ENCODE peak calls at places on chromosomes 3 and 15, in ten cellular contexts. One of them, this sample, is unnamed.

GRCh38 chr15:89809093-89809786 is 5.4 kb downstream of the ANPEP start:
- DNase-seq in activated CD4-positive, alpha-beta T cell treated with anti-CD3 and anti-CD28 coated beads, Interleukin-2, amount 10 ng/mL, durations not matched to agents 7 days and 5 days: no peak
- DNase-seq in effector memory CD8-positive, alpha-beta T cell: no peak
- DNase-seq in activated CD8-positive, alpha-beta memory T cell treated with anti-CD3 and anti-CD28 coated beads, Interleukin-2, amount 50 U/mL, for 48 hours: no peak
- DNase-seq in PC-3: no peak
- DNase-seq in cardiac fibroblast: peak
- DNase-seq in ovary: no peak
- DNase-seq in fibroblast of the conjunctiva: no peak
- DNase-seq in T-helper 2 cell: no peak
- DNase-seq in GM04504: no peak
- DNase-seq in this sample: no peak

GRCh38 chr3:65732060-65732933 is 306.4 kb downstream of the MAGI1 start:
- DNase-seq in fibroblast of the conjunctiva: peak
- DNase-seq in ovary: peak
- DNase-seq in GM04504: peak
- DNase-seq in activated CD8-positive, alpha-beta memory T cell treated with anti-CD3 and anti-CD28 coated beads, Interleukin-2, amount 50 U/mL, for 48 hours: no peak
- DNase-seq in activated CD4-positive, alpha-beta T cell treated with anti-CD3 and anti-CD28 coated beads, Interleukin-2, amount 10 ng/mL, durations not matched to agents 7 days and 5 days: peak
- DNase-seq in cardiac fibroblast: peak
- DNase-seq in T-helper 2 cell: no peak
- DNase-seq in effector memory CD8-positive, alpha-beta T cell: no peak
- DNase-seq in PC-3: peak
- DNase-seq in this sample: peak

GRCh38 chr15:43912208-43912607 is 85.4 kb downstream of the WDR76 start:
- DNase-seq in activated CD8-positive, alpha-beta memory T cell treated with anti-CD3 and anti-CD28 coated beads, Interleukin-2, amount 50 U/mL, for 48 hours: no peak
- DNase-seq in PC-3: no peak
- DNase-seq in ovary: no peak
- DNase-seq in activated CD4-positive, alpha-beta T cell treated with anti-CD3 and anti-CD28 coated beads, Interleukin-2, amount 10 ng/mL, durations not matched to agents 7 days and 5 days: no peak
- DNase-seq in T-helper 2 cell: no peak
- DNase-seq in effector memory CD8-positive, alpha-beta T cell: no peak
- DNase-seq in fibroblast of the conjunctiva: no peak
- DNase-seq in GM04504: no peak
- DNase-seq in cardiac fibroblast: no peak
- DNase-seq in this sample: no peak

GRCh38 chr15:68407886-68408500 is 24.0 kb downstream of the ITGA11 start:
- DNase-seq in effector memory CD8-positive, alpha-beta T cell: no peak
- DNase-seq in ovary: peak
- DNase-seq in activated CD8-positive, alpha-beta memory T cell treated with anti-CD3 and anti-CD28 coated beads, Interleukin-2, amount 50 U/mL, for 48 hours: peak
- DNase-seq in GM04504: no peak
- DNase-seq in cardiac fibroblast: no peak
- DNase-seq in PC-3: no peak
- DNase-seq in fibroblast of the conjunctiva: no peak
- DNase-seq in activated CD4-positive, alpha-beta T cell treated with anti-CD3 and anti-CD28 coated beads, Interleukin-2, amount 10 ng/mL, durations not matched to agents 7 days and 5 days: no peak
- DNase-seq in T-helper 2 cell: no peak
- DNase-seq in this sample: no peak

GRCh38 chr3:15681668-15682067 is 80.1 kb downstream of the BTD start:
- DNase-seq in T-helper 2 cell: no peak
- DNase-seq in effector memory CD8-positive, alpha-beta T cell: no peak
- DNase-seq in GM04504: no peak
- DNase-seq in fibroblast of the conjunctiva: no peak
- DNase-seq in cardiac fibroblast: no peak
- DNase-seq in ovary: no peak
- DNase-seq in activated CD4-positive, alpha-beta T cell treated with anti-CD3 and anti-CD28 coated beads, Interleukin-2, amount 10 ng/mL, durations not matched to agents 7 days and 5 days: no peak
- DNase-seq in activated CD8-positive, alpha-beta memory T cell treated with anti-CD3 and anti-CD28 coated beads, Interleukin-2, amount 50 U/mL, for 48 hours: no peak
- DNase-seq in PC-3: no peak
- DNase-seq in this sample: no peak

GRCh38 chr3:60636846-60637245 is 614.4 kb downstream of the FHIT start:
- DNase-seq in GM04504: peak
- DNase-seq in activated CD8-positive, alpha-beta memory T cell treated with anti-CD3 and anti-CD28 coated beads, Interleukin-2, amount 50 U/mL, for 48 hours: no peak
- DNase-seq in T-helper 2 cell: no peak
- DNase-seq in PC-3: peak
- DNase-seq in fibroblast of the conjunctiva: no peak
- DNase-seq in effector memory CD8-positive, alpha-beta T cell: no peak
- DNase-seq in cardiac fibroblast: peak
- DNase-seq in activated CD4-positive, alpha-beta T cell treated with anti-CD3 and anti-CD28 coated beads, Interleukin-2, amount 10 ng/mL, durations not matched to agents 7 days and 5 days: no peak
- DNase-seq in ovary: no peak
- DNase-seq in this sample: no peak

GRCh38 chr15:57343018-57343417 is 33.3 kb upstream of the CGNL1 start:
- DNase-seq in GM04504: no peak
- DNase-seq in activated CD4-positive, alpha-beta T cell treated with anti-CD3 and anti-CD28 coated beads, Interleukin-2, amount 10 ng/mL, durations not matched to agents 7 days and 5 days: no peak
- DNase-seq in effector memory CD8-positive, alpha-beta T cell: no peak
- DNase-seq in cardiac fibroblast: no peak
- DNase-seq in fibroblast of the conjunctiva: no peak
- DNase-seq in PC-3: no peak
- DNase-seq in activated CD8-positive, alpha-beta memory T cell treated with anti-CD3 and anti-CD28 coated beads, Interleukin-2, amount 50 U/mL, for 48 hours: no peak
- DNase-seq in T-helper 2 cell: no peak
- DNase-seq in ovary: no peak
- DNase-seq in this sample: no peak

GRCh38 chr3:100637197-100637631 is 27.8 kb downstream of the ADGRG7 start:
- DNase-seq in ovary: no peak
- DNase-seq in activated CD8-positive, alpha-beta memory T cell treated with anti-CD3 and anti-CD28 coated beads, Interleukin-2, amount 50 U/mL, for 48 hours: no peak
- DNase-seq in GM04504: no peak
- DNase-seq in cardiac fibroblast: peak
- DNase-seq in T-helper 2 cell: no peak
- DNase-seq in PC-3: no peak
- DNase-seq in effector memory CD8-positive, alpha-beta T cell: no peak
- DNase-seq in activated CD4-positive, alpha-beta T cell treated with anti-CD3 and anti-CD28 coated beads, Interleukin-2, amount 10 ng/mL, durations not matched to agents 7 days and 5 days: no peak
- DNase-seq in fibroblast of the conjunctiva: no peak
- DNase-seq in this sample: no peak

GRCh38 chr3:77081240-77081661 is 41.4 kb downstream of the ROBO2 start:
- DNase-seq in T-helper 2 cell: no peak
- DNase-seq in cardiac fibroblast: peak
- DNase-seq in fibroblast of the conjunctiva: peak
- DNase-seq in activated CD4-positive, alpha-beta T cell treated with anti-CD3 and anti-CD28 coated beads, Interleukin-2, amount 10 ng/mL, durations not matched to agents 7 days and 5 days: no peak
- DNase-seq in effector memory CD8-positive, alpha-beta T cell: no peak
- DNase-seq in ovary: peak
- DNase-seq in GM04504: no peak
- DNase-seq in PC-3: peak
- DNase-seq in activated CD8-positive, alpha-beta memory T cell treated with anti-CD3 and anti-CD28 coated beads, Interleukin-2, amount 50 U/mL, for 48 hours: no peak
- DNase-seq in this sample: no peak

GRCh38 chr3:158709666-158710083 is 22.6 kb downstream of the RARRES1 start:
- DNase-seq in T-helper 2 cell: no peak
- DNase-seq in cardiac fibroblast: peak
- DNase-seq in PC-3: peak
- DNase-seq in fibroblast of the conjunctiva: peak
- DNase-seq in ovary: no peak
- DNase-seq in effector memory CD8-positive, alpha-beta T cell: no peak
- DNase-seq in activated CD4-positive, alpha-beta T cell treated with anti-CD3 and anti-CD28 coated beads, Interleukin-2, amount 10 ng/mL, durations not matched to agents 7 days and 5 days: no peak
- DNase-seq in GM04504: peak
- DNase-seq in activated CD8-positive, alpha-beta memory T cell treated with anti-CD3 and anti-CD28 coated beads, Interleukin-2, amount 50 U/mL, for 48 hours: no peak
- DNase-seq in this sample: peak

GRCh38 chr3:14323401-14324223 is 78.8 kb upstream of the SLC6A6 start:
- DNase-seq in GM04504: no peak
- DNase-seq in fibroblast of the conjunctiva: no peak
- DNase-seq in T-helper 2 cell: no peak
- DNase-seq in cardiac fibroblast: no peak
- DNase-seq in activated CD4-positive, alpha-beta T cell treated with anti-CD3 and anti-CD28 coated beads, Interleukin-2, amount 10 ng/mL, durations not matched to agents 7 days and 5 days: no peak
- DNase-seq in PC-3: no peak
- DNase-seq in effector memory CD8-positive, alpha-beta T cell: no peak
- DNase-seq in activated CD8-positive, alpha-beta memory T cell treated with anti-CD3 and anti-CD28 coated beads, Interleukin-2, amount 50 U/mL, for 48 hours: no peak
- DNase-seq in ovary: no peak
- DNase-seq in this sample: no peak

GRCh38 chr15:101621961-101622360 is 30.2 kb downstream of the TM2D3 start:
- DNase-seq in activated CD4-positive, alpha-beta T cell treated with anti-CD3 and anti-CD28 coated beads, Interleukin-2, amount 10 ng/mL, durations not matched to agents 7 days and 5 days: no peak
- DNase-seq in GM04504: no peak
- DNase-seq in effector memory CD8-positive, alpha-beta T cell: no peak
- DNase-seq in T-helper 2 cell: no peak
- DNase-seq in fibroblast of the conjunctiva: no peak
- DNase-seq in PC-3: no peak
- DNase-seq in activated CD8-positive, alpha-beta memory T cell treated with anti-CD3 and anti-CD28 coated beads, Interleukin-2, amount 50 U/mL, for 48 hours: no peak
- DNase-seq in ovary: no peak
- DNase-seq in cardiac fibroblast: no peak
- DNase-seq in this sample: no peak

GRCh38 chr15:79028411-79028964 is 62.1 kb downstream of the RASGRF1 start:
- DNase-seq in GM04504: no peak
- DNase-seq in activated CD4-positive, alpha-beta T cell treated with anti-CD3 and anti-CD28 coated beads, Interleukin-2, amount 10 ng/mL, durations not matched to agents 7 days and 5 days: peak
- DNase-seq in activated CD8-positive, alpha-beta memory T cell treated with anti-CD3 and anti-CD28 coated beads, Interleukin-2, amount 50 U/mL, for 48 hours: peak
- DNase-seq in ovary: no peak
- DNase-seq in effector memory CD8-positive, alpha-beta T cell: no peak
- DNase-seq in fibroblast of the conjunctiva: peak
- DNase-seq in PC-3: peak
- DNase-seq in cardiac fibroblast: peak
- DNase-seq in T-helper 2 cell: no peak
- DNase-seq in this sample: peak

GRCh38 chr3:187912007-187912406 is 166.7 kb upstream of the BCL6 start:
- DNase-seq in ovary: no peak
- DNase-seq in effector memory CD8-positive, alpha-beta T cell: no peak
- DNase-seq in fibroblast of the conjunctiva: no peak
- DNase-seq in PC-3: no peak
- DNase-seq in activated CD4-positive, alpha-beta T cell treated with anti-CD3 and anti-CD28 coated beads, Interleukin-2, amount 10 ng/mL, durations not matched to agents 7 days and 5 days: no peak
- DNase-seq in T-helper 2 cell: no peak
- DNase-seq in activated CD8-positive, alpha-beta memory T cell treated with anti-CD3 and anti-CD28 coated beads, Interleukin-2, amount 50 U/mL, for 48 hours: no peak
- DNase-seq in GM04504: no peak
- DNase-seq in cardiac fibroblast: no peak
- DNase-seq in this sample: no peak

GRCh38 chr3:37096292-37096691 is 78.1 kb downstream of the LRRFIP2 start:
- DNase-seq in GM04504: peak
- DNase-seq in effector memory CD8-positive, alpha-beta T cell: no peak
- DNase-seq in PC-3: peak
- DNase-seq in cardiac fibroblast: peak
- DNase-seq in fibroblast of the conjunctiva: no peak
- DNase-seq in T-helper 2 cell: no peak
- DNase-seq in activated CD4-positive, alpha-beta T cell treated with anti-CD3 and anti-CD28 coated beads, Interleukin-2, amount 10 ng/mL, durations not matched to agents 7 days and 5 days: no peak
- DNase-seq in ovary: no peak
- DNase-seq in activated CD8-positive, alpha-beta memory T cell treated with anti-CD3 and anti-CD28 coated beads, Interleukin-2, amount 50 U/mL, for 48 hours: no peak
- DNase-seq in this sample: peak

GRCh38 chr3:184002469-184002868 is 15.2 kb downstream of the ABCC5 start:
- DNase-seq in activated CD4-positive, alpha-beta T cell treated with anti-CD3 and anti-CD28 coated beads, Interleukin-2, amount 10 ng/mL, durations not matched to agents 7 days and 5 days: no peak
- DNase-seq in activated CD8-positive, alpha-beta memory T cell treated with anti-CD3 and anti-CD28 coated beads, Interleukin-2, amount 50 U/mL, for 48 hours: no peak
- DNase-seq in effector memory CD8-positive, alpha-beta T cell: no peak
- DNase-seq in GM04504: no peak
- DNase-seq in cardiac fibroblast: no peak
- DNase-seq in T-helper 2 cell: no peak
- DNase-seq in PC-3: no peak
- DNase-seq in ovary: no peak
- DNase-seq in fibroblast of the conjunctiva: no peak
- DNase-seq in this sample: no peak

GRCh38 chr3:139317660-139318430 is 26.0 kb upstream of the MRPS22 start:
- DNase-seq in T-helper 2 cell: no peak
- DNase-seq in ovary: no peak
- DNase-seq in fibroblast of the conjunctiva: no peak
- DNase-seq in effector memory CD8-positive, alpha-beta T cell: no peak
- DNase-seq in cardiac fibroblast: no peak
- DNase-seq in PC-3: peak
- DNase-seq in activated CD4-positive, alpha-beta T cell treated with anti-CD3 and anti-CD28 coated beads, Interleukin-2, amount 10 ng/mL, durations not matched to agents 7 days and 5 days: no peak
- DNase-seq in activated CD8-positive, alpha-beta memory T cell treated with anti-CD3 and anti-CD28 coated beads, Interleukin-2, amount 50 U/mL, for 48 hours: no peak
- DNase-seq in GM04504: no peak
- DNase-seq in this sample: no peak

GRCh38 chr3:100590114-100590839 is 19.1 kb upstream of the ADGRG7 start:
- DNase-seq in GM04504: peak
- DNase-seq in cardiac fibroblast: peak
- DNase-seq in effector memory CD8-positive, alpha-beta T cell: peak
- DNase-seq in T-helper 2 cell: peak
- DNase-seq in PC-3: peak
- DNase-seq in ovary: peak
- DNase-seq in activated CD4-positive, alpha-beta T cell treated with anti-CD3 and anti-CD28 coated beads, Interleukin-2, amount 10 ng/mL, durations not matched to agents 7 days and 5 days: peak
- DNase-seq in fibroblast of the conjunctiva: peak
- DNase-seq in activated CD8-positive, alpha-beta memory T cell treated with anti-CD3 and anti-CD28 coated beads, Interleukin-2, amount 50 U/mL, for 48 hours: peak
- DNase-seq in this sample: peak

GRCh38 chr3:129975332-129976090 is 991 bp downstream of the TRH start:
- DNase-seq in activated CD4-positive, alpha-beta T cell treated with anti-CD3 and anti-CD28 coated beads, Interleukin-2, amount 10 ng/mL, durations not matched to agents 7 days and 5 days: no peak
- DNase-seq in cardiac fibroblast: no peak
- DNase-seq in PC-3: no peak
- DNase-seq in T-helper 2 cell: no peak
- DNase-seq in fibroblast of the conjunctiva: no peak
- DNase-seq in effector memory CD8-positive, alpha-beta T cell: peak
- DNase-seq in ovary: no peak
- DNase-seq in GM04504: no peak
- DNase-seq in activated CD8-positive, alpha-beta memory T cell treated with anti-CD3 and anti-CD28 coated beads, Interleukin-2, amount 50 U/mL, for 48 hours: no peak
- DNase-seq in this sample: no peak

GRCh38 chr3:149765762-149766334 is 13.6 kb upstream of the COMMD2 start:
- DNase-seq in ovary: no peak
- DNase-seq in activated CD8-positive, alpha-beta memory T cell treated with anti-CD3 and anti-CD28 coated beads, Interleukin-2, amount 50 U/mL, for 48 hours: no peak
- DNase-seq in fibroblast of the conjunctiva: peak
- DNase-seq in PC-3: peak
- DNase-seq in effector memory CD8-positive, alpha-beta T cell: no peak
- DNase-seq in activated CD4-positive, alpha-beta T cell treated with anti-CD3 and anti-CD28 coated beads, Interleukin-2, amount 10 ng/mL, durations not matched to agents 7 days and 5 days: no peak
- DNase-seq in cardiac fibroblast: peak
- DNase-seq in GM04504: peak
- DNase-seq in T-helper 2 cell: no peak
- DNase-seq in this sample: peak

GRCh38 chr15:33773969-33774368 is 194.3 kb upstream of the CHRM5 start:
- DNase-seq in activated CD8-positive, alpha-beta memory T cell treated with anti-CD3 and anti-CD28 coated beads, Interleukin-2, amount 50 U/mL, for 48 hours: no peak
- DNase-seq in fibroblast of the conjunctiva: no peak
- DNase-seq in T-helper 2 cell: no peak
- DNase-seq in GM04504: no peak
- DNase-seq in effector memory CD8-positive, alpha-beta T cell: no peak
- DNase-seq in activated CD4-positive, alpha-beta T cell treated with anti-CD3 and anti-CD28 coated beads, Interleukin-2, amount 10 ng/mL, durations not matched to agents 7 days and 5 days: no peak
- DNase-seq in cardiac fibroblast: no peak
- DNase-seq in PC-3: no peak
- DNase-seq in ovary: no peak
- DNase-seq in this sample: no peak

GRCh38 chr3:32399030-32399620 is 7.5 kb downstream of the CMTM7 start:
- DNase-seq in activated CD4-positive, alpha-beta T cell treated with anti-CD3 and anti-CD28 coated beads, Interleukin-2, amount 10 ng/mL, durations not matched to agents 7 days and 5 days: peak
- DNase-seq in effector memory CD8-positive, alpha-beta T cell: peak
- DNase-seq in PC-3: peak
- DNase-seq in fibroblast of the conjunctiva: peak
- DNase-seq in cardiac fibroblast: peak
- DNase-seq in ovary: no peak
- DNase-seq in activated CD8-positive, alpha-beta memory T cell treated with anti-CD3 and anti-CD28 coated beads, Interleukin-2, amount 50 U/mL, for 48 hours: no peak
- DNase-seq in T-helper 2 cell: no peak
- DNase-seq in GM04504: no peak
- DNase-seq in this sample: peak

GRCh38 chr3:151837057-151837456 is 23.1 kb downstream of the AADAC start:
- DNase-seq in PC-3: peak
- DNase-seq in activated CD4-positive, alpha-beta T cell treated with anti-CD3 and anti-CD28 coated beads, Interleukin-2, amount 10 ng/mL, durations not matched to agents 7 days and 5 days: no peak
- DNase-seq in cardiac fibroblast: peak
- DNase-seq in effector memory CD8-positive, alpha-beta T cell: no peak
- DNase-seq in T-helper 2 cell: no peak
- DNase-seq in ovary: no peak
- DNase-seq in fibroblast of the conjunctiva: peak
- DNase-seq in activated CD8-positive, alpha-beta memory T cell treated with anti-CD3 and anti-CD28 coated beads, Interleukin-2, amount 50 U/mL, for 48 hours: no peak
- DNase-seq in GM04504: peak
- DNase-seq in this sample: no peak

GRCh38 chr15:72782993-72783562 is 480 bp downstream of the ADPGK start:
- DNase-seq in T-helper 2 cell: no peak
- DNase-seq in cardiac fibroblast: peak
- DNase-seq in GM04504: peak
- DNase-seq in PC-3: peak
- DNase-seq in ovary: peak
- DNase-seq in fibroblast of the conjunctiva: no peak
- DNase-seq in activated CD4-positive, alpha-beta T cell treated with anti-CD3 and anti-CD28 coated beads, Interleukin-2, amount 10 ng/mL, durations not matched to agents 7 days and 5 days: peak
- DNase-seq in effector memory CD8-positive, alpha-beta T cell: peak
- DNase-seq in activated CD8-positive, alpha-beta memory T cell treated with anti-CD3 and anti-CD28 coated beads, Interleukin-2, amount 50 U/mL, for 48 hours: no peak
- DNase-seq in this sample: no peak

GRCh38 chr15:20357139-20358065 is 184.2 kb downstream of the GOLGA6L6 start:
- DNase-seq in activated CD8-positive, alpha-beta memory T cell treated with anti-CD3 and anti-CD28 coated beads, Interleukin-2, amount 50 U/mL, for 48 hours: peak
- DNase-seq in ovary: no peak
- DNase-seq in cardiac fibroblast: no peak
- DNase-seq in effector memory CD8-positive, alpha-beta T cell: no peak
- DNase-seq in PC-3: no peak
- DNase-seq in GM04504: no peak
- DNase-seq in activated CD4-positive, alpha-beta T cell treated with anti-CD3 and anti-CD28 coated beads, Interleukin-2, amount 10 ng/mL, durations not matched to agents 7 days and 5 days: no peak
- DNase-seq in T-helper 2 cell: peak
- DNase-seq in fibroblast of the conjunctiva: no peak
- DNase-seq in this sample: no peak

GRCh38 chr3:10515884-10516495 is 10.6 kb upstream of the ATP2B2 start:
- DNase-seq in cardiac fibroblast: no peak
- DNase-seq in T-helper 2 cell: no peak
- DNase-seq in GM04504: no peak
- DNase-seq in effector memory CD8-positive, alpha-beta T cell: no peak
- DNase-seq in fibroblast of the conjunctiva: no peak
- DNase-seq in ovary: no peak
- DNase-seq in activated CD8-positive, alpha-beta memory T cell treated with anti-CD3 and anti-CD28 coated beads, Interleukin-2, amount 50 U/mL, for 48 hours: no peak
- DNase-seq in activated CD4-positive, alpha-beta T cell treated with anti-CD3 and anti-CD28 coated beads, Interleukin-2, amount 10 ng/mL, durations not matched to agents 7 days and 5 days: no peak
- DNase-seq in PC-3: peak
- DNase-seq in this sample: no peak

GRCh38 chr3:76497636-76498035 is 542.3 kb upstream of the ROBO2 start:
- DNase-seq in PC-3: no peak
- DNase-seq in GM04504: no peak
- DNase-seq in effector memory CD8-positive, alpha-beta T cell: no peak
- DNase-seq in cardiac fibroblast: peak
- DNase-seq in activated CD8-positive, alpha-beta memory T cell treated with anti-CD3 and anti-CD28 coated beads, Interleukin-2, amount 50 U/mL, for 48 hours: no peak
- DNase-seq in T-helper 2 cell: no peak
- DNase-seq in fibroblast of the conjunctiva: no peak
- DNase-seq in ovary: no peak
- DNase-seq in activated CD4-positive, alpha-beta T cell treated with anti-CD3 and anti-CD28 coated beads, Interleukin-2, amount 10 ng/mL, durations not matched to agents 7 days and 5 days: no peak
- DNase-seq in this sample: no peak

GRCh38 chr3:141128126-141128777 is 77.1 kb downstream of the SPSB4 start:
- DNase-seq in PC-3: no peak
- DNase-seq in ovary: no peak
- DNase-seq in effector memory CD8-positive, alpha-beta T cell: no peak
- DNase-seq in GM04504: no peak
- DNase-seq in activated CD8-positive, alpha-beta memory T cell treated with anti-CD3 and anti-CD28 coated beads, Interleukin-2, amount 50 U/mL, for 48 hours: no peak
- DNase-seq in activated CD4-positive, alpha-beta T cell treated with anti-CD3 and anti-CD28 coated beads, Interleukin-2, amount 10 ng/mL, durations not matched to agents 7 days and 5 days: no peak
- DNase-seq in cardiac fibroblast: no peak
- DNase-seq in T-helper 2 cell: no peak
- DNase-seq in fibroblast of the conjunctiva: no peak
- DNase-seq in this sample: no peak

This sample was measured in foreskin melanocyte.